ENCODE peak calls at places on chromosome 9, in seven cellular contexts. One of them, this sample, is unnamed.

GRCh38 chr9:125843646-125844045 is 96.5 kb downstream of the PBX3 start:
- DNase-seq in progenitor cell of endocrine pancreas: no peak
- DNase-seq in GM13976: no peak
- DNase-seq in EL: no peak
- DNase-seq in AG09319: no peak
- DNase-seq in T-helper 1 cell: no peak
- DNase-seq in iris pigment epithelial cell: no peak
- DNase-seq in this sample: no peak

GRCh38 chr9:133788819-133789733 is 50.9 kb upstream of the SARDH start:
- DNase-seq in iris pigment epithelial cell: no peak
- DNase-seq in EL: no peak
- DNase-seq in GM13976: no peak
- DNase-seq in AG09319: no peak
- DNase-seq in progenitor cell of endocrine pancreas: no peak
- DNase-seq in T-helper 1 cell: no peak
- DNase-seq in this sample: no peak

GRCh38 chr9:105693435-105694275 is 686 bp upstream of the TMEM38B start:
- DNase-seq in AG09319: no peak
- DNase-seq in GM13976: peak; percentile 40
- DNase-seq in progenitor cell of endocrine pancreas: no peak
- DNase-seq in iris pigment epithelial cell: peak; percentile 1
- DNase-seq in EL: peak; percentile 5
- DNase-seq in T-helper 1 cell: no peak
- DNase-seq in this sample: peak; percentile 11

GRCh38 chr9:95833549-95834178 is 41.8 kb upstream of the ERCC6L2 start:
- DNase-seq in T-helper 1 cell: no peak
- DNase-seq in iris pigment epithelial cell: no peak
- DNase-seq in EL: no peak
- DNase-seq in progenitor cell of endocrine pancreas: no peak
- DNase-seq in GM13976: no peak
- DNase-seq in AG09319: no peak
- DNase-seq in this sample: no peak

GRCh38 chr9:135478858-135479468 is 619 bp upstream of the PPP1R26 start:
- DNase-seq in T-helper 1 cell: no peak
- DNase-seq in AG09319: no peak
- DNase-seq in iris pigment epithelial cell: no peak
- DNase-seq in EL: peak; percentile 30
- DNase-seq in progenitor cell of endocrine pancreas: peak; percentile 38
- DNase-seq in GM13976: no peak
- DNase-seq in this sample: peak; percentile 55

GRCh38 chr9:134294228-134295071 is 31.8 kb upstream of the RXRA start:
- DNase-seq in AG09319: peak; percentile 7
- DNase-seq in T-helper 1 cell: no peak
- DNase-seq in GM13976: no peak
- DNase-seq in iris pigment epithelial cell: peak; percentile 34
- DNase-seq in progenitor cell of endocrine pancreas: no peak
- DNase-seq in EL: no peak
- DNase-seq in this sample: no peak

GRCh38 chr9:135606885-135607259 is 32.5 kb downstream of the GLT6D1 start:
- DNase-seq in EL: no peak
- DNase-seq in iris pigment epithelial cell: no peak
- DNase-seq in T-helper 1 cell: no peak
- DNase-seq in GM13976: no peak
- DNase-seq in AG09319: no peak
- DNase-seq in progenitor cell of endocrine pancreas: no peak
- DNase-seq in this sample: no peak

GRCh38 chr9:7342229-7342628 is 457.3 kb downstream of the DMAC1 start:
- DNase-seq in EL: no peak
- DNase-seq in T-helper 1 cell: no peak
- DNase-seq in progenitor cell of endocrine pancreas: no peak
- DNase-seq in GM13976: no peak
- DNase-seq in iris pigment epithelial cell: no peak
- DNase-seq in AG09319: no peak
- DNase-seq in this sample: no peak

GRCh38 chr9:94973491-94973941 is 247.0 kb downstream of the AOPEP start:
- DNase-seq in iris pigment epithelial cell: peak; percentile 81
- DNase-seq in progenitor cell of endocrine pancreas: no peak
- DNase-seq in AG09319: no peak
- DNase-seq in T-helper 1 cell: no peak
- DNase-seq in EL: peak; percentile 20
- DNase-seq in GM13976: no peak
- DNase-seq in this sample: no peak

GRCh38 chr9:123225995-123226394 is 42.4 kb downstream of the STRBP start:
- DNase-seq in progenitor cell of endocrine pancreas: no peak
- DNase-seq in T-helper 1 cell: no peak
- DNase-seq in GM13976: no peak
- DNase-seq in iris pigment epithelial cell: peak; percentile 13
- DNase-seq in EL: no peak
- DNase-seq in AG09319: no peak
- DNase-seq in this sample: no peak

GRCh38 chr9:134738869-134739659 is 97.5 kb downstream of the COL5A1 start:
- DNase-seq in progenitor cell of endocrine pancreas: peak; percentile 68
- DNase-seq in T-helper 1 cell: no peak
- DNase-seq in EL: peak; percentile 53
- DNase-seq in iris pigment epithelial cell: peak; percentile 39
- DNase-seq in GM13976: peak; percentile 70
- DNase-seq in AG09319: no peak
- DNase-seq in this sample: peak; percentile 6

GRCh38 chr9:120177121-120177520 is 402.8 kb downstream of the CDK5RAP2 start:
- DNase-seq in GM13976: no peak
- DNase-seq in EL: no peak
- DNase-seq in T-helper 1 cell: no peak
- DNase-seq in progenitor cell of endocrine pancreas: no peak
- DNase-seq in iris pigment epithelial cell: no peak
- DNase-seq in AG09319: no peak
- DNase-seq in this sample: no peak

GRCh38 chr9:84002344-84002743 is 21.7 kb downstream of the RMI1 start:
- DNase-seq in AG09319: no peak
- DNase-seq in iris pigment epithelial cell: peak; percentile 53
- DNase-seq in GM13976: no peak
- DNase-seq in EL: no peak
- DNase-seq in T-helper 1 cell: no peak
- DNase-seq in progenitor cell of endocrine pancreas: no peak
- DNase-seq in this sample: no peak

GRCh38 chr9:6215562-6215961 is at the start of gene IL33:
- DNase-seq in progenitor cell of endocrine pancreas: no peak
- DNase-seq in iris pigment epithelial cell: peak; percentile 25
- DNase-seq in EL: no peak
- DNase-seq in T-helper 1 cell: no peak
- DNase-seq in AG09319: no peak
- DNase-seq in GM13976: no peak
- DNase-seq in this sample: no peak

GRCh38 chr9:131487621-131488031 is 15.1 kb upstream of the POMT1 start:
- DNase-seq in iris pigment epithelial cell: no peak
- DNase-seq in GM13976: no peak
- DNase-seq in AG09319: no peak
- DNase-seq in EL: no peak
- DNase-seq in progenitor cell of endocrine pancreas: no peak
- DNase-seq in T-helper 1 cell: no peak
- DNase-seq in this sample: no peak

GRCh38 chr9:131670247-131670681 is 69.6 kb downstream of the RAPGEF1 start:
- DNase-seq in progenitor cell of endocrine pancreas: no peak
- DNase-seq in AG09319: no peak
- DNase-seq in GM13976: no peak
- DNase-seq in T-helper 1 cell: no peak
- DNase-seq in EL: no peak
- DNase-seq in iris pigment epithelial cell: no peak
- DNase-seq in this sample: no peak

GRCh38 chr9:125255781-125256391 is 5.7 kb upstream of the GAPVD1 start:
- DNase-seq in iris pigment epithelial cell: no peak
- DNase-seq in progenitor cell of endocrine pancreas: no peak
- DNase-seq in GM13976: peak; percentile 47
- DNase-seq in AG09319: no peak
- DNase-seq in T-helper 1 cell: no peak
- DNase-seq in EL: no peak
- DNase-seq in this sample: no peak

GRCh38 chr9:34457266-34458012 is 931 bp downstream of the FAM219A start:
- DNase-seq in AG09319: peak; percentile 30
- DNase-seq in progenitor cell of endocrine pancreas: peak; percentile 23
- DNase-seq in GM13976: peak; percentile 31
- DNase-seq in iris pigment epithelial cell: peak; percentile 77
- DNase-seq in T-helper 1 cell: peak; percentile 1
- DNase-seq in EL: peak; percentile 86
- DNase-seq in this sample: no peak

GRCh38 chr9:113370806-113371325 is 5.9 kb downstream of the HDHD3 start:
- DNase-seq in progenitor cell of endocrine pancreas: no peak
- DNase-seq in T-helper 1 cell: no peak
- DNase-seq in GM13976: no peak
- DNase-seq in AG09319: no peak
- DNase-seq in EL: no peak
- DNase-seq in iris pigment epithelial cell: no peak
- DNase-seq in this sample: no peak

GRCh38 chr9:130632081-130632710 is 32.2 kb upstream of the PRDM12 start:
- DNase-seq in AG09319: no peak
- DNase-seq in T-helper 1 cell: no peak
- DNase-seq in EL: no peak
- DNase-seq in progenitor cell of endocrine pancreas: no peak
- DNase-seq in iris pigment epithelial cell: no peak
- DNase-seq in GM13976: no peak
- DNase-seq in this sample: no peak

GRCh38 chr9:96136992-96137665 is 164.8 kb downstream of the HSD17B3 start:
- DNase-seq in iris pigment epithelial cell: peak; percentile 88
- DNase-seq in EL: peak; percentile 66
- DNase-seq in T-helper 1 cell: no peak
- DNase-seq in AG09319: peak; percentile 43
- DNase-seq in progenitor cell of endocrine pancreas: no peak
- DNase-seq in GM13976: peak; percentile 79
- DNase-seq in this sample: peak; percentile 44

GRCh38 chr9:126498331-126498730 is 115.4 kb upstream of the LMX1B start:
- DNase-seq in EL: no peak
- DNase-seq in T-helper 1 cell: no peak
- DNase-seq in GM13976: no peak
- DNase-seq in progenitor cell of endocrine pancreas: no peak
- DNase-seq in AG09319: no peak
- DNase-seq in iris pigment epithelial cell: no peak
- DNase-seq in this sample: no peak

GRCh38 chr9:98881836-98882568 is 61.7 kb upstream of the COL15A1 start:
- DNase-seq in AG09319: no peak
- DNase-seq in GM13976: no peak
- DNase-seq in T-helper 1 cell: no peak
- DNase-seq in EL: no peak
- DNase-seq in progenitor cell of endocrine pancreas: no peak
- DNase-seq in iris pigment epithelial cell: no peak
- DNase-seq in this sample: no peak

GRCh38 chr9:97866848-97867247 is 13.8 kb downstream of the FOXE1 start:
- DNase-seq in T-helper 1 cell: no peak
- DNase-seq in GM13976: peak; percentile 47
- DNase-seq in EL: no peak
- DNase-seq in AG09319: no peak
- DNase-seq in iris pigment epithelial cell: no peak
- DNase-seq in progenitor cell of endocrine pancreas: no peak
- DNase-seq in this sample: no peak

GRCh38 chr9:133182151-133182550 is 18.4 kb upstream of the GBGT1 start:
- DNase-seq in AG09319: no peak
- DNase-seq in GM13976: no peak
- DNase-seq in EL: no peak
- DNase-seq in T-helper 1 cell: no peak
- DNase-seq in progenitor cell of endocrine pancreas: no peak
- DNase-seq in iris pigment epithelial cell: no peak
- DNase-seq in this sample: no peak

GRCh38 chr9:96524764-96525163 is 74.8 kb downstream of the HABP4 start:
- DNase-seq in GM13976: no peak
- DNase-seq in progenitor cell of endocrine pancreas: no peak
- DNase-seq in EL: no peak
- DNase-seq in AG09319: no peak
- DNase-seq in iris pigment epithelial cell: no peak
- DNase-seq in T-helper 1 cell: no peak
- DNase-seq in this sample: no peak

GRCh38 chr9:75953218-75953617 is 62.7 kb downstream of the PCSK5 start:
- DNase-seq in AG09319: no peak
- DNase-seq in progenitor cell of endocrine pancreas: no peak
- DNase-seq in T-helper 1 cell: no peak
- DNase-seq in iris pigment epithelial cell: no peak
- DNase-seq in GM13976: no peak
- DNase-seq in EL: no peak
- DNase-seq in this sample: no peak

GRCh38 chr9:34553511-34554021 is 30.8 kb upstream of the ENHO start:
- DNase-seq in EL: no peak
- DNase-seq in GM13976: no peak
- DNase-seq in AG09319: no peak
- DNase-seq in iris pigment epithelial cell: no peak
- DNase-seq in progenitor cell of endocrine pancreas: no peak
- DNase-seq in T-helper 1 cell: no peak
- DNase-seq in this sample: peak; percentile 17

GRCh38 chr9:131278421-131279111 is 2.3 kb upstream of the FAM78A start:
- DNase-seq in progenitor cell of endocrine pancreas: no peak
- DNase-seq in T-helper 1 cell: peak; percentile 20
- DNase-seq in AG09319: no peak
- DNase-seq in EL: no peak
- DNase-seq in GM13976: no peak
- DNase-seq in iris pigment epithelial cell: no peak
- DNase-seq in this sample: no peak

GRCh38 chr9:129572517-129572916 is 48.4 kb downstream of the C9orf50 start:
- DNase-seq in EL: no peak
- DNase-seq in iris pigment epithelial cell: no peak
- DNase-seq in T-helper 1 cell: no peak
- DNase-seq in GM13976: no peak
- DNase-seq in progenitor cell of endocrine pancreas: no peak
- DNase-seq in AG09319: no peak
- DNase-seq in this sample: no peak

GRCh38 chr9:96038271-96038670 is 162.8 kb downstream of the ERCC6L2 start:
- DNase-seq in GM13976: no peak
- DNase-seq in progenitor cell of endocrine pancreas: no peak
- DNase-seq in AG09319: no peak
- DNase-seq in EL: no peak
- DNase-seq in iris pigment epithelial cell: no peak
- DNase-seq in T-helper 1 cell: no peak
- DNase-seq in this sample: no peak

GRCh38 chr9:22307013-22307711 is 139.5 kb upstream of the DMRTA1 start:
- DNase-seq in T-helper 1 cell: no peak
- DNase-seq in GM13976: no peak
- DNase-seq in progenitor cell of endocrine pancreas: no peak
- DNase-seq in EL: peak; percentile 61
- DNase-seq in iris pigment epithelial cell: peak; percentile 80
- DNase-seq in AG09319: peak; percentile 12
- DNase-seq in this sample: peak; percentile 43

GRCh38 chr9:126471084-126471611 is 142.6 kb upstream of the LMX1B start:
- DNase-seq in AG09319: peak; percentile 24
- DNase-seq in GM13976: no peak
- DNase-seq in T-helper 1 cell: peak; percentile 59
- DNase-seq in progenitor cell of endocrine pancreas: no peak
- DNase-seq in iris pigment epithelial cell: peak; percentile 81
- DNase-seq in EL: peak; percentile 73
- DNase-seq in this sample: no peak

GRCh38 chr9:112537561-112537960 is 50.9 kb downstream of the KIAA1958 start:
- DNase-seq in iris pigment epithelial cell: no peak
- DNase-seq in EL: no peak
- DNase-seq in GM13976: no peak
- DNase-seq in AG09319: no peak
- DNase-seq in T-helper 1 cell: no peak
- DNase-seq in progenitor cell of endocrine pancreas: no peak
- DNase-seq in this sample: no peak

GRCh38 chr9:20507431-20507830 is 114.9 kb downstream of the MLLT3 start:
- DNase-seq in T-helper 1 cell: no peak
- DNase-seq in GM13976: no peak
- DNase-seq in progenitor cell of endocrine pancreas: no peak
- DNase-seq in EL: no peak
- DNase-seq in iris pigment epithelial cell: peak; percentile 8
- DNase-seq in AG09319: no peak
- DNase-seq in this sample: no peak

GRCh38 chr9:33510264-33511183 is 13.5 kb upstream of the ANKRD18B start:
- DNase-seq in iris pigment epithelial cell: peak; percentile 65
- DNase-seq in progenitor cell of endocrine pancreas: peak; percentile 28
- DNase-seq in AG09319: no peak
- DNase-seq in T-helper 1 cell: no peak
- DNase-seq in EL: peak; percentile 71
- DNase-seq in GM13976: peak; percentile 50
- DNase-seq in this sample: peak; percentile 27

GRCh38 chr9:135410831-135411473 is 68.6 kb upstream of the PPP1R26 start:
- DNase-seq in T-helper 1 cell: no peak
- DNase-seq in AG09319: no peak
- DNase-seq in iris pigment epithelial cell: no peak
- DNase-seq in GM13976: peak; percentile 11
- DNase-seq in EL: no peak
- DNase-seq in progenitor cell of endocrine pancreas: no peak
- DNase-seq in this sample: no peak

GRCh38 chr9:124328285-124328684 is 70.5 kb downstream of the NEK6 start:
- DNase-seq in EL: no peak
- DNase-seq in GM13976: no peak
- DNase-seq in progenitor cell of endocrine pancreas: no peak
- DNase-seq in T-helper 1 cell: no peak
- DNase-seq in iris pigment epithelial cell: no peak
- DNase-seq in AG09319: no peak
- DNase-seq in this sample: no peak

This sample was measured in NCI-H526.